ENCODE peak calls at places on chromosomes 5 and 9, in eight cellular contexts. U, F, L, Z, V, Q, W and P are unnamed samples.

GRCh38 chr9:97966493-97966892 is 16.6 kb upstream of the ANP32B start:
- DNase-seq in U (no peak), F (no peak), L (no peak), Z (no peak), V (no peak), Q (no peak), W (no peak), P (no peak)

GRCh38 chr9:126872516-126872915 is 12.1 kb downstream of the ZBTB34 start:
- DNase-seq in U (no peak), F (no peak), L (no peak), Z (no peak), V (peak; percentile 27), Q (no peak), W (no peak), P (no peak)

GRCh38 chr5:156208271-156208670 is 118.7 kb upstream of the SGCD start:
- DNase-seq in U (no peak), F (no peak), L (no peak), Z (no peak), V (no peak), Q (peak; percentile 28), W (no peak), P (no peak)

GRCh38 chr5:17218353-17219005 is 1.0 kb downstream of the BASP1 start:
- DNase-seq in U (peak; percentile 53), F (peak; percentile 83), L (no peak), Z (no peak), V (peak; percentile 36), Q (no peak), W (no peak), P (no peak)

GRCh38 chr9:126637002-126637849 is 23.5 kb downstream of the LMX1B start:
- DNase-seq in U (no peak), F (no peak), L (no peak), Z (no peak), V (no peak), Q (no peak), W (no peak), P (no peak)

GRCh38 chr9:114169940-114170791 is 14.8 kb downstream of the COL27A1 start:
- DNase-seq in U (no peak), F (peak; percentile 51), L (no peak), Z (no peak), V (no peak), Q (no peak), W (no peak), P (no peak)

GRCh38 chr5:44862808-44863207 is 54.1 kb downstream of the MRPS30 start:
- DNase-seq in U (no peak), F (no peak), L (no peak), Z (no peak), V (peak; percentile 28), Q (peak; percentile 14), W (peak; percentile 25), P (peak; percentile 66)

GRCh38 chr5:5302201-5302600 is 120.3 kb upstream of the ICE1 start:
- DNase-seq in U (no peak), F (no peak), L (no peak), Z (no peak), V (no peak), Q (no peak), W (no peak), P (no peak)

GRCh38 chr5:55306641-55307382 is 682 bp downstream of the DHX29 start:
- DNase-seq in U (no peak), F (no peak), L (no peak), Z (no peak), V (no peak), Q (peak; percentile 18), W (peak; percentile 9), P (no peak)

GRCh38 chr9:122498883-122499288 is 11.7 kb upstream of the OR1J2 start:
- DNase-seq in U (peak; percentile 71), F (no peak), L (no peak), Z (peak; percentile 29), V (peak; percentile 35), Q (peak; percentile 35), W (peak; percentile 36), P (no peak)

GRCh38 chr5:44632344-44632743 is 176.4 kb upstream of the MRPS30 start:
- DNase-seq in U (no peak), F (no peak), L (no peak), Z (no peak), V (no peak), Q (no peak), W (no peak), P (no peak)

GRCh38 chr5:35598707-35599370 is 18.8 kb upstream of the SPEF2 start:
- DNase-seq in U (no peak), F (no peak), L (no peak), Z (no peak), V (no peak), Q (no peak), W (no peak), P (no peak)

GRCh38 chr9:98328141-98328540 is 72.7 kb upstream of the TBC1D2 start:
- DNase-seq in U (no peak), F (no peak), L (no peak), Z (no peak), V (no peak), Q (no peak), W (no peak), P (no peak)

GRCh38 chr5:79074641-79075040 is 5.1 kb downstream of the BHMT2 start:
- DNase-seq in U (no peak), F (no peak), L (no peak), Z (no peak), V (no peak), Q (no peak), W (peak; percentile 85), P (no peak)

GRCh38 chr9:85425153-85425611 is 316.6 kb downstream of the AGTPBP1 start:
- DNase-seq in U (peak; percentile 66), F (peak; percentile 86), L (peak; percentile 71), Z (no peak), V (peak; percentile 73), Q (peak; percentile 41), W (peak; percentile 45), P (no peak)

GRCh38 chr5:140420226-140420570 is 18.6 kb downstream of the ANKHD1 start:
- DNase-seq in U (no peak), F (no peak), L (no peak), Z (no peak), V (no peak), Q (no peak), W (no peak), P (no peak)

GRCh38 chr9:107872457-107873192 is 383.1 kb upstream of the KLF4 start:
- DNase-seq in U (no peak), F (no peak), L (no peak), Z (no peak), V (no peak), Q (no peak), W (no peak), P (no peak)

GRCh38 chr9:86405086-86405491 is 50.9 kb upstream of the TUT7 start:
- DNase-seq in U (no peak), F (no peak), L (no peak), Z (no peak), V (no peak), Q (no peak), W (no peak), P (no peak)

GRCh38 chr5:151585970-151586369 is 5.2 kb downstream of the FAT2 start:
- DNase-seq in U (peak; percentile 67), F (peak; percentile 47), L (no peak), Z (no peak), V (no peak), Q (no peak), W (peak; percentile 72), P (no peak)

GRCh38 chr9:108445431-108446018 is 410.3 kb downstream of the ACTL7B start:
- DNase-seq in U (no peak), F (no peak), L (peak; percentile 64), Z (no peak), V (no peak), Q (no peak), W (no peak), P (no peak)

GRCh38 chr5:80825780-80826460 is 134.2 kb upstream of the RASGRF2 start:
- DNase-seq in U (no peak), F (no peak), L (no peak), Z (no peak), V (no peak), Q (no peak), W (no peak), P (no peak)

GRCh38 chr5:100406640-100407039 is 128.5 kb upstream of the FAM174A start:
- DNase-seq in U (no peak), F (no peak), L (no peak), Z (no peak), V (no peak), Q (no peak), W (no peak), P (no peak)

GRCh38 chr5:172379481-172379880 is 74.8 kb downstream of the SH3PXD2B start:
- DNase-seq in U (peak; percentile 11), F (no peak), L (no peak), Z (no peak), V (no peak), Q (no peak), W (no peak), P (no peak)

GRCh38 chr9:27206041-27206440 is 90.9 kb downstream of the EQTN start:
- DNase-seq in U (no peak), F (no peak), L (no peak), Z (no peak), V (no peak), Q (no peak), W (no peak), P (no peak)

GRCh38 chr5:142390303-142390840 is 65.6 kb upstream of the SPRY4 start:
- DNase-seq in U (peak; percentile 34), F (no peak), L (no peak), Z (no peak), V (no peak), Q (no peak), W (no peak), P (no peak)

GRCh38 chr9:127694890-127695735 is 11.7 kb upstream of the CFAP157 start:
- DNase-seq in U (peak; percentile 34), F (no peak), L (no peak), Z (no peak), V (no peak), Q (no peak), W (no peak), P (no peak)

GRCh38 chr5:25190521-25191000 is 545.8 kb upstream of the CDH10 start:
- DNase-seq in U (no peak), F (peak; percentile 78), L (no peak), Z (no peak), V (no peak), Q (no peak), W (no peak), P (no peak)

GRCh38 chr9:104094534-104095020 is 468 bp downstream of the SMC2 start:
- DNase-seq in U (no peak), F (no peak), L (no peak), Z (no peak), V (no peak), Q (no peak), W (peak; percentile 25), P (no peak)

GRCh38 chr5:13939647-13940046 is 4.8 kb downstream of the DNAH5 start:
- DNase-seq in U (no peak), F (no peak), L (no peak), Z (no peak), V (no peak), Q (no peak), W (no peak), P (no peak)

GRCh38 chr9:103471241-103471640 is 476.1 kb downstream of the CYLC2 start:
- DNase-seq in U (no peak), F (no peak), L (no peak), Z (no peak), V (no peak), Q (no peak), W (peak; percentile 41), P (no peak)